ENCODE peak calls at places on chromosomes 12 and 14, in nine cellular contexts. A is EL; Z is ovary; D is T-helper 9 cell; B is CD4-positive, CD25-positive, alpha-beta regulatory T cell; G is colonic mucosa; O is BJ; J is activated T-cell treated with anti-CD3 and anti-CD28 coated beads, Interleukin-2, amount 50 U/mL, for 72 hours; R is type B pancreatic cell. S is an unnamed sample.

GRCh38 chr14:51028851-51029754 is 65.8 kb downstream of the TRIM9 start:
- DNase-seq in A (no peak), Z (no peak), D (no peak), B (no peak), G (no peak), O (no peak), J (no peak), R (no peak), S (no peak)

GRCh38 chr14:93956082-93956481 is 20.3 kb downstream of the ASB2 start:
- DNase-seq in A (no peak), Z (no peak), D (no peak), B (no peak), G (no peak), O (no peak), J (no peak), R (no peak), S (no peak)

GRCh38 chr12:48183876-48184548 is 568 bp downstream of the CCDC184 start:
- DNase-seq in A (no peak), Z (no peak), D (no peak), B (peak; percentile 4), G (no peak), O (no peak), J (peak; percentile 15), R (no peak), S (no peak)

GRCh38 chr14:28671425-28671824 is 95.2 kb upstream of the FOXG1 start:
- DNase-seq in A (no peak), Z (no peak), D (no peak), B (no peak), G (no peak), O (no peak), J (no peak), R (no peak), S (no peak)

GRCh38 chr14:30005114-30005698 is 77.6 kb upstream of the PRKD1 start:
- DNase-seq in A (peak; percentile 55), Z (no peak), D (no peak), B (no peak), G (no peak), O (peak; percentile 23), J (no peak), R (no peak), S (no peak)

GRCh38 chr14:104822821-104823615 is 22.1 kb downstream of the ZBTB42 start:
- DNase-seq in A (no peak), Z (no peak), D (no peak), B (no peak), G (peak; percentile 15), O (no peak), J (no peak), R (no peak), S (no peak)

GRCh38 chr12:3145036-3145435 is 67.9 kb downstream of the TSPAN9 start:
- DNase-seq in A (no peak), Z (no peak), D (no peak), B (no peak), G (no peak), O (no peak), J (no peak), R (no peak), S (no peak)

GRCh38 chr12:123942911-123943648 is 29.6 kb downstream of the CCDC92 start:
- DNase-seq in A (peak; percentile 7), Z (no peak), D (no peak), B (no peak), G (no peak), O (no peak), J (no peak), R (no peak), S (no peak)

GRCh38 chr12:106300761-106301160 is 1.8 kb upstream of the TCP11L2 start:
- DNase-seq in A (no peak), Z (no peak), D (no peak), B (no peak), G (no peak), O (no peak), J (no peak), R (no peak), S (peak; percentile 50)

GRCh38 chr12:11705010-11705409 is 55.5 kb downstream of the ETV6 start:
- DNase-seq in A (peak; percentile 84), Z (peak; percentile 23), D (no peak), B (no peak), G (no peak), O (peak; percentile 83), J (no peak), R (no peak), S (no peak)

GRCh38 chr12:2431810-2432209 is 363.0 kb upstream of the FKBP4 start:
- DNase-seq in A (peak; percentile 8), Z (no peak), D (no peak), B (no peak), G (no peak), O (peak; percentile 21), J (no peak), R (no peak), S (no peak)

GRCh38 chr12:24482882-24483604 is 465.9 kb downstream of the BCAT1 start:
- DNase-seq in A (no peak), Z (no peak), D (no peak), B (no peak), G (no peak), O (no peak), J (no peak), R (no peak), S (no peak)

GRCh38 chr12:25694072-25694471 is 141.0 kb upstream of the LMNTD1 start:
- DNase-seq in A (peak; percentile 84), Z (no peak), D (no peak), B (no peak), G (no peak), O (peak; percentile 86), J (no peak), R (no peak), S (no peak)

GRCh38 chr12:15688202-15688736 is 100.9 kb downstream of the EPS8 start:
- DNase-seq in A (no peak), Z (peak; percentile 71), D (no peak), B (no peak), G (peak; percentile 65), O (no peak), J (no peak), R (no peak), S (peak; percentile 57)

GRCh38 chr12:1594045-1594294 is 411 bp downstream of the FBXL14 start:
- DNase-seq in A (peak; percentile 73), Z (peak; percentile 56), D (no peak), B (no peak), G (peak; percentile 65), O (no peak), J (no peak), R (no peak), S (no peak)

GRCh38 chr12:11863478-11863906 is 207.2 kb upstream of the BCL2L14 start:
- DNase-seq in A (no peak), Z (peak; percentile 51), D (no peak), B (no peak), G (no peak), O (no peak), J (no peak), R (no peak), S (no peak)

GRCh38 chr12:123741937-123742572 is 20.0 kb upstream of the DNAH10 start:
- DNase-seq in A (no peak), Z (no peak), D (no peak), B (no peak), G (no peak), O (no peak), J (peak; percentile 27), R (no peak), S (no peak)

GRCh38 chr14:79056879-79057278 is 886.7 kb downstream of the NRXN3 start:
- DNase-seq in A (peak; percentile 74), Z (no peak), D (no peak), B (no peak), G (no peak), O (no peak), J (no peak), R (no peak), S (no peak)

GRCh38 chr12:88185988-88186387 is 43.9 kb downstream of the TMTC3 start:
- DNase-seq in A (peak; percentile 80), Z (no peak), D (no peak), B (no peak), G (no peak), O (no peak), J (no peak), R (no peak), S (no peak)

GRCh38 chr12:85865905-85866304 is 8.2 kb upstream of the NTS start:
- DNase-seq in A (peak; percentile 9), Z (no peak), D (no peak), B (no peak), G (no peak), O (no peak), J (no peak), R (no peak), S (no peak)

GRCh38 chr12:14357496-14357895 is 8.0 kb upstream of the ATF7IP start:
- DNase-seq in A (no peak), Z (no peak), D (no peak), B (no peak), G (no peak), O (no peak), J (no peak), R (no peak), S (no peak)

GRCh38 chr12:124661382-124661781 is 94.0 kb upstream of the NCOR2 start:
- DNase-seq in A (no peak), Z (no peak), D (no peak), B (no peak), G (no peak), O (no peak), J (no peak), R (no peak), S (no peak)

GRCh38 chr12:12718853-12719252 is 1.7 kb downstream of the CDKN1B start:
- DNase-seq in A (peak; percentile 33), Z (no peak), D (no peak), B (no peak), G (no peak), O (no peak), J (peak; percentile 31), R (no peak), S (no peak)

GRCh38 chr12:34384693-34385092 is 362.4 kb downstream of the ALG10 start:
- DNase-seq in A (no peak), Z (no peak), D (no peak), B (no peak), G (no peak), O (no peak), J (no peak), R (no peak), S (no peak)

GRCh38 chr12:122079532-122080081 is 1.1 kb downstream of the MLXIP start:
- DNase-seq in A (peak; percentile 16), Z (no peak), D (no peak), B (no peak), G (peak; percentile 42), O (no peak), J (no peak), R (no peak), S (no peak)